ENCODE peak calls at places on chromosomes 7 and 10, in six cellular contexts. T is IMR-90, H is neuronal stem cell, L is H1, A is H9, P is trophoblast cell. J is an unnamed sample.

GRCh38 chr7:137590686-137591255 is 247.2 kb upstream of the PTN start:
- DNase-seq in A (peak), T (no peak), P (no peak), H (no peak), L (no peak), J (no peak)

GRCh38 chr10:33055636-33056035 is 97.6 kb upstream of the ITGB1 start:
- DNase-seq in P (peak), H (no peak), L (no peak), A (no peak), T (peak), J (no peak)

GRCh38 chr7:6730343-6730633 is 23.5 kb upstream of the ZNF12 start:
- DNase-seq in L (no peak), T (peak), A (no peak), H (no peak), P (no peak), J (no peak)

GRCh38 chr10:11180228-11180627 is 162.6 kb downstream of the CELF2 start:
- DNase-seq in P (peak), T (no peak), H (no peak), A (no peak), L (no peak), J (no peak)

GRCh38 chr7:114653391-114654088 is 238.9 kb downstream of the FOXP2 start:
- DNase-seq in H (no peak), T (peak), A (no peak), L (no peak), P (no peak), J (no peak)

GRCh38 chr7:78489423-78489822 is 690.9 kb downstream of the PHTF2 start:
- DNase-seq in T (no peak), P (no peak), L (no peak), H (no peak), A (no peak), J (no peak)

GRCh38 chr7:94655884-94656657 is at the start of gene SGCE:
- DNase-seq in T (peak), L (peak), H (peak), P (peak), A (peak), J (peak)

GRCh38 chr10:132571565-132572544 is 34.3 kb downstream of the INPP5A start:
- DNase-seq in A (peak), P (peak), T (peak), H (peak), L (peak), J (peak)

GRCh38 chr7:45691155-45691656 is 117.0 kb downstream of the ADCY1 start:
- DNase-seq in H (no peak), T (no peak), L (no peak), A (no peak), P (no peak), J (no peak)

GRCh38 chr7:52669031-52669430 is 366.4 kb upstream of the POM121L12 start:
- DNase-seq in T (no peak), P (no peak), L (no peak), A (peak), H (no peak), J (no peak)

GRCh38 chr7:1290262-1291039 is 57.8 kb downstream of the UNCX start:
- DNase-seq in H (no peak), A (peak), T (no peak), L (no peak), P (no peak), J (peak)

GRCh38 chr7:24982917-24983316 is 2.9 kb upstream of the OSBPL3 start:
- DNase-seq in P (no peak), L (no peak), H (no peak), A (no peak), T (no peak), J (no peak)

GRCh38 chr10:121608669-121609190 is 10.5 kb upstream of the FGFR2 start:
- DNase-seq in H (no peak), A (peak), T (no peak), P (peak), L (no peak), J (no peak)

GRCh38 chr7:106626376-106627293 is 34.3 kb downstream of the CCDC71L start:
- DNase-seq in P (peak), T (no peak), H (no peak), A (no peak), L (no peak), J (no peak)

GRCh38 chr7:47407136-47407535 is 174.8 kb downstream of the TNS3 start:
- DNase-seq in A (no peak), P (no peak), T (no peak), L (no peak), H (no peak), J (no peak)

GRCh38 chr10:127003032-127003685 is 97.9 kb downstream of the DOCK1 start:
- DNase-seq in L (no peak), A (no peak), H (no peak), T (no peak), P (no peak), J (no peak)

GRCh38 chr7:92925876-92926696 is 89.7 kb upstream of the CDK6 start:
- DNase-seq in L (no peak), T (peak), P (no peak), A (peak), H (peak), J (peak)

GRCh38 chr10:60394444-60394843 is 4.8 kb upstream of the ANK3 start:
- DNase-seq in L (no peak), H (no peak), P (no peak), A (no peak), T (no peak), J (no peak)

GRCh38 chr10:101291254-101292193 is 62.3 kb upstream of the LBX1 start:
- DNase-seq in H (no peak), P (peak), L (no peak), T (peak), A (peak), J (peak)

GRCh38 chr10:45809829-45810228 is 37.5 kb downstream of the AGAP4 start:
- DNase-seq in A (no peak), H (no peak), P (no peak), T (peak), L (no peak), J (no peak)

GRCh38 chr7:131285558-131285957 is 42.1 kb upstream of the MKLN1 start:
- DNase-seq in P (no peak), L (no peak), T (no peak), H (no peak), A (no peak), J (no peak)

GRCh38 chr10:2263556-2263955 is 526.2 kb upstream of the ADARB2 start:
- DNase-seq in L (no peak), T (no peak), H (no peak), A (no peak), P (no peak), J (no peak)

GRCh38 chr7:35024298-35024697 is 13.0 kb downstream of the DPY19L1 start:
- DNase-seq in P (no peak), L (no peak), A (no peak), H (no peak), T (no peak), J (no peak)

GRCh38 chr7:68063171-68063570 is 1066.5 kb downstream of the TYW1 start:
- DNase-seq in A (peak), L (no peak), P (peak), H (no peak), T (no peak), J (no peak)

DNA sequence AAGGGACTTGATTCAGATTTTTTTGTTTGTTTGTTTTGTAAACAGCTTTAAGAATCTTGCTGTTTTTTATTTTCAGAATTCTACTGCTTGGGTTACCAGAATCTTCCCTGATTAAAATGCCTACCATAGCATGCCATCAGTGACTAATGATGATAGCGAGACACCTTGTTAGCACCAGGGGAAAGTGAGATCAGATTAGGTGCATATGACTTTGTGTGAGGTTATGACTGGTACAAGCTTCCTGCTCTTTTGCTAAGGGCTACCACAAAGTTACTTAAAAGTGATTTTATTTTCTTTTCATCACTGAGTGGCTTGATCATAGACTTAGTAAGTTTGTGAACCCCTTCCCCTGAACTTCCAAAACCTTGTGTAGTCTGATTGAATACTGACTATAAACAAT is 93.5 kb downstream of the SND1 start:
- DNase-seq in L (no peak), P (peak), H (no peak), A (no peak), T (no peak), J (no peak)
- H4K91ac ChIP-seq in L (no peak), P (no peak), H (no peak), A (no peak), T (no peak), J (no peak)

DNA sequence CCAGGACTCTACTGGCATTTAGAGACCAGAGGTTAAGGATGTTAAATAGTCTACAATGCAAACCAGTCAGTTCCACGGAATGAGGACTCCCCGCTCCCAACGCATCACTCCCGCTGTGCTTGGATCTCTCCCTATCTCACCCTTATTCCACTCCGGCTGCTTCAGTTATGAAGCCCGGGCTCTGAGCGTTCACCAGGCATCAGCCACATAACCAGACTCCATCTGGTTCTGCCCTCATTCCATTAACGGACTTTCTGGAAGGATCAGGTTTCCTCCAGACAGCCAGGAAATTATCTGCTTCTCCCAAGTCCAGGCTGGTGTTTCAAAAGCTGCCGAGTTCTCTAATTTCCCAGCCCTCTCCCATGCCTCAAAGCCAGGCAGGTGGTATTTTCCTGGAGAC is 499.3 kb downstream of the GLRX3 start:
- DNase-seq in P (no peak), L (no peak), H (no peak), A (no peak), T (no peak), J (no peak)
- H4K91ac ChIP-seq in P (no peak), L (no peak), H (no peak), A (no peak), T (no peak), J (no peak)

DNA sequence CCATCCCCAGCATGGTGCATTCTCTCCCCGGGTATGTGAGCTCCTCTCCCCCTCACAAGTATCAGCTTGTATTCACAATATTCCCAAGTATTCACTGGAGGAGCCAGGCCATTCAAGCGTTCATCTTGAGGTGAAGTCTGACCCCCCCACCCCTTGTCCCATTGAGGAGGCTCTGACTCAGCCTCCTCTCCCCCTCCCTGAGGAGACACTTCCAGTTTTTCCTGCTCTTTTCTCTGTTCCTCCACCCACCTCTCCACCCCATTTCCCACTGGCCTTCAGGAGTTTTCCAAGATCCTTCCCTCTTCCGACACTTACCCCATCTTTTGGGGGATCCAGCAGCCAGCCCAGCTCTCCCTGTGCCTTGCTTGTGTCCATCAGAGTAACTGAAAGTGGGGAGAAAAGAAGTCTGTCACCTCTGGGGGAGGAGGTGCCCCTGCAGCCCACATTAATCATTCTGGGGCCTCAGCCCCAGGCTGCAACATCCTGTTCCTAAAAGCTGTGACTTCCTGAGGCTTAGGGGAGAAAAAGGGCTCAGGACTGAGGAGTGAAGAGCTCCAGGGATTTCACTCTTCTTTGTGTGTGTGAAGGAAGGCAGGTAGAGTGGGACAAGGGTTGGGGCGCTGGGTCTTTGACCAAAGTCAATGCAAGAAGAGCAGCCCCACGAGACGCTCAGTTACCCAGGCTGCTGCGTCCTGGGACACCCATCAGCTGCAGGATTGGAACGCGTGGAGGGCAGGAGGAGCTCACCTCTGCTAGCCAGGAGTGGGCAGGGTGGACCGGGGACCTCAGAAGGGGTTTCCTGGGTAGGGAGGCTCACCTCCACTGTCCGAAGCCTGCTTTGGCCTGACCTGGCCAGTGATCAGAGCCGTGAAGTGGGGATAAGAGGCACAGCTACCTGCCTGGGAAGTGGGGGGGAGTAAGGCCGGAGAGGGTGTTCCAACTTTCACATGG is 1.1 kb downstream of the EPHA1 start:
- DNase-seq in P (no peak), A (no peak), T (no peak), L (no peak), H (no peak), J (no peak)
- H4K91ac ChIP-seq in P (peak), A (no peak), T (no peak), L (peak), H (peak), J (peak)

DNA sequence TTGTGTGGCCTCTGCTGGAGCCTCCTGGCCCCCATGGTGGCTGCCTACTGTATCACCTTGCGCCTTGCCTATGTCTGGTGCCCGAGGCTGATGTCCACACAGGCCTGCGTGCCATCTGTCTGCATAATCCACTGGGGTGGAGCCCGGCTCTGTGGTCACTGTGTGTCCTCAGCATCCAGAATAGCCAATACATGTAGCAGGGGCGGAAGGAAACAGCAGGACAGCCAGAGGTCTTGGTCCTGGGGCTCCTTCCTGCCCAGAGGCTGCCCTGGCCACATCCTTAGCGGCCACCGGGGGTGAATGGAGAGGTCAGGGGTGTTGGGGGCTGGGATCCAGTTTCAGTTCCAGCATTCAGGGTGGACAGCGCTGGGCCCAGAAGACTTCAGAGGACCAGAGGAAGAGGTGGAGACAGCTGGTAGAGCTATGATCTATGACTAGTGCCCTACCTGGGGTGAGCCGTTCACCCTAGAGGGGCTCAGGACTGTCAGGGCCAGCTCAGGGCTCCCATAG is 15.8 kb downstream of the YKT6 start:
- DNase-seq in T (no peak), L (no peak), H (no peak), P (peak), A (peak), J (no peak)
- H4K91ac ChIP-seq in T (no peak), L (no peak), H (no peak), P (no peak), A (no peak), J (no peak)

GRCh38 chr7:5005066-5005465 is 40.6 kb upstream of the RBAK start:
- DNase-seq in T (no peak), P (no peak), A (no peak), L (no peak), H (no peak), J (no peak)
- H4K91ac ChIP-seq in T (no peak), P (no peak), A (no peak), L (no peak), H (no peak), J (no peak)

DNA sequence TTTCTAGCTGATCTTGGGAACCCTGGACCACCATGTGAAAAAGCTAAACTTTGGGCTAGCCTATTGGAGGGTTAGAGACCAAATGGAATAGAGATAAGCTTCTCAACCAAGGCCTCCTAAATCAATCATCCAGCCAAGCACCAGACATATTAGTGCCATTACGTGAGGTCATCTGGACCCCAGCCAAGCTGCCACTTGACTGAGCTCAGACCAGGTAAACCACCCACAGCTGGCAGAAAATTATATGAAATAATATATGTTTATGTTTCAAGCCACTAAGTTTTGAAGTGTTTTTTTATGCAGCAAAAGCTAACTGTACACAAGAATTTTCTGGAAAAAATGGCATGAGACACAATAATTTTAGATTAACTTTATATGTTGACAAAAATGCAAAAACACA is 82.6 kb upstream of the PCGF5 start:
- DNase-seq in H (no peak), A (no peak), T (no peak), P (no peak), L (no peak), J (no peak)
- H4K91ac ChIP-seq in H (no peak), A (no peak), T (no peak), P (no peak), L (no peak), J (no peak)

DNA sequence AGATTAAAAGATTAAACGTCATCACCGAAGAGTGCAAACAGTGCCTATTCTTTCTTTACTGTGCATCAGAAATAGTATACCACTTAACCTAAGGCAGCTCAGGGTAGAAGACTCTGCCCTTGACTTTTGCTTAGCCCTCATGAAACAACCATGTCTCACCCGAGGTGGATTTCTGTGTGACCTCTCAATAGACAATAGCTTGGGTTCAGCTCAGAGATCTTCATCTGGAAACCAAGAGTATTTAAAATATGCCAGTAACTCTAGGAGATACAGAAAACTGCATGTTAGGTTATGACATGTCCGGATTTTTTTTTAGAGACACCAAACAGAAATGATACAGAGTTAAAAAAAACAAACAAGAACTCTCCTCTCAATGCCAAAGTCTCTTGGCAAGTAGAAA is 75.8 kb downstream of the JAZF1 start:
- DNase-seq in H (no peak), A (no peak), T (no peak), L (no peak), P (peak), J (no peak)
- H4K91ac ChIP-seq in H (no peak), A (no peak), T (no peak), L (no peak), P (no peak), J (no peak)

DNA sequence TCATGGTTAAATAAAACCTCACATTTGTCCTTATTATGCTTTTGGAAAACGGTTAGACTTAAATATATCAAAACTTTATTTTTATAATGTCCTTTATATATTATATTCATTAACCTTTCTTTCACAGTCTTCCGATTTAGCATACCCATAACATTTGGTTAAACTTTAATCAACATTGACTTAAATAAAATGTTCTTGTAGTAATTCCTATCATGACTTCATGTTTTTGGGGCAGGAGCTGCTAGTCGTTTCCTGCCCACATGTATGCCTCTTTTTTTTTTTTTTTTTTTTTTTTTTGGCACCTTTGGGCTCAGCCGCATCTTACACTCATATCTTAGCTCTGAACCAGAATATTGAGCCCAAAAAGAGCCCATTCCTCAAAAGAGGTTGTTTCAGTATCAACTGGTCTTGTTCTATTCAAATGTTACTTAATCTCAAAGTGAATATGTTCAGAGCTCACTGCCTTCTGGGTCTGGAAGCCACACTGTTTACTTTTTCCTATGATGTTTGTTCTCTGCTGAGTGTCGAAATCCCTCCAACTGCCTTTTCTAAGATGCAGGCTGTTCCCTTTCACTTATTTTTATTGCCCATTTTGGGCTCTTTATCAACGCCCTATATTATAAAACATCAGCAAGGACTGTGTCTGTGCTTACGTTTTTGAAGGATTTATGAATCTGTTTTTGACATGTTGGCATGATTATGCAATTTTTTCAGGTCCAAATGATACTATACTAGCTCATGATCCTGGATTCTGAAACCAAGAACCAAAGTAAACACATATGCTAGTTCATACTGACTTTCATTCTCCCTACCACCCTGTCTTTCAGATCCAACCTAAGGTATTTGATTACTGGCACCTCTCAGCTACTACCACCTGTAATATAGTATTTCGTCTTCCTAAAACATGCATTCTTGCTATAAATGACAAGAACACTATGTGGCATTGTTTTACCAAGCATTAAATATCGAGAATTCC is 914.4 kb downstream of the PCDH15 start:
- DNase-seq in A (no peak), P (no peak), L (no peak), T (no peak), H (no peak), J (peak)
- H4K91ac ChIP-seq in A (no peak), P (no peak), L (no peak), T (no peak), H (no peak), J (no peak)

GRCh38 chr10:110625951-110626855 is 17.9 kb upstream of the RBM20 start:
- DNase-seq in A (no peak), L (no peak), T (no peak), H (no peak), P (no peak), J (no peak)
- H4K91ac ChIP-seq in A (no peak), L (no peak), T (no peak), H (no peak), P (no peak), J (no peak)

GRCh38 chr7:50205011-50205410 is 99.5 kb upstream of the IKZF1 start:
- DNase-seq in P (no peak), T (no peak), H (no peak), A (no peak), L (no peak), J (no peak)
- H4K91ac ChIP-seq in P (no peak), T (no peak), H (no peak), A (no peak), L (no peak), J (no peak)